ENCODE peak calls at places on chromosomes 12 and 14, in seven cellular contexts. One of them, this sample, is unnamed.
A peak's percentile ranks its signal among the peaks of the same experiment; 100 is the strongest.

GRCh38 chr12:28215021-28215420 is 24.8 kb downstream of the CCDC91 start:
- DNase-seq in astrocyte of the cerebellum: no peak
- DNase-seq in CD4-positive, alpha-beta memory T cell: no peak
- DNase-seq in cardiac fibroblast: no peak
- DNase-seq in frontal cortex: no peak
- DNase-seq in iris pigment epithelial cell: no peak
- DNase-seq in activated CD4-positive, CD25-positive, alpha-beta regulatory T cell: no peak
- DNase-seq in this sample: no peak

GRCh38 chr12:129082441-129082840 is 229.2 kb downstream of the GLT1D1 start:
- DNase-seq in astrocyte of the cerebellum: no peak
- DNase-seq in CD4-positive, alpha-beta memory T cell: no peak
- DNase-seq in cardiac fibroblast: no peak
- DNase-seq in frontal cortex: no peak
- DNase-seq in iris pigment epithelial cell: no peak
- DNase-seq in activated CD4-positive, CD25-positive, alpha-beta regulatory T cell: no peak
- DNase-seq in this sample: no peak

GRCh38 chr14:103741876-103742275 is 26.3 kb downstream of the ZFYVE21 start:
- DNase-seq in astrocyte of the cerebellum: no peak
- DNase-seq in CD4-positive, alpha-beta memory T cell: no peak
- DNase-seq in cardiac fibroblast: no peak
- DNase-seq in frontal cortex: no peak
- DNase-seq in iris pigment epithelial cell: no peak
- DNase-seq in activated CD4-positive, CD25-positive, alpha-beta regulatory T cell: no peak
- DNase-seq in this sample: no peak

GRCh38 chr12:3275171-3276041 is 198.2 kb downstream of the TSPAN9 start:
- DNase-seq in astrocyte of the cerebellum: peak; percentile 49
- DNase-seq in CD4-positive, alpha-beta memory T cell: peak; percentile 55
- DNase-seq in cardiac fibroblast: peak; percentile 77
- DNase-seq in frontal cortex: peak; percentile 71
- DNase-seq in iris pigment epithelial cell: peak; percentile 63
- DNase-seq in activated CD4-positive, CD25-positive, alpha-beta regulatory T cell: peak; percentile 39
- DNase-seq in this sample: peak; percentile 89

GRCh38 chr12:126772171-126772864 is 1494.7 kb upstream of the TMEM132C start:
- DNase-seq in astrocyte of the cerebellum: no peak
- DNase-seq in CD4-positive, alpha-beta memory T cell: peak; percentile 77
- DNase-seq in cardiac fibroblast: no peak
- DNase-seq in frontal cortex: no peak
- DNase-seq in iris pigment epithelial cell: peak; percentile 27
- DNase-seq in activated CD4-positive, CD25-positive, alpha-beta regulatory T cell: no peak
- DNase-seq in this sample: no peak

GRCh38 chr14:55332654-55333570 is 61.7 kb downstream of the FBXO34 start:
- DNase-seq in astrocyte of the cerebellum: no peak
- DNase-seq in CD4-positive, alpha-beta memory T cell: peak; percentile 42
- DNase-seq in cardiac fibroblast: no peak
- DNase-seq in frontal cortex: no peak
- DNase-seq in iris pigment epithelial cell: no peak
- DNase-seq in activated CD4-positive, CD25-positive, alpha-beta regulatory T cell: no peak
- DNase-seq in this sample: no peak

GRCh38 chr12:9773216-9773877 is 12.6 kb upstream of the CD69 start:
- DNase-seq in astrocyte of the cerebellum: no peak
- DNase-seq in CD4-positive, alpha-beta memory T cell: peak; percentile 50
- DNase-seq in cardiac fibroblast: no peak
- DNase-seq in frontal cortex: no peak
- DNase-seq in iris pigment epithelial cell: no peak
- DNase-seq in activated CD4-positive, CD25-positive, alpha-beta regulatory T cell: no peak
- DNase-seq in this sample: no peak

GRCh38 chr12:6052940-6053329 is 71.5 kb downstream of the VWF start:
- DNase-seq in astrocyte of the cerebellum: no peak
- DNase-seq in CD4-positive, alpha-beta memory T cell: no peak
- DNase-seq in cardiac fibroblast: peak; percentile 35
- DNase-seq in frontal cortex: no peak
- DNase-seq in iris pigment epithelial cell: peak; percentile 62
- DNase-seq in activated CD4-positive, CD25-positive, alpha-beta regulatory T cell: no peak
- DNase-seq in this sample: no peak

GRCh38 chr14:84792722-84793410 is 737.1 kb upstream of the FLRT2 start:
- DNase-seq in astrocyte of the cerebellum: no peak
- DNase-seq in CD4-positive, alpha-beta memory T cell: no peak
- DNase-seq in cardiac fibroblast: no peak
- DNase-seq in frontal cortex: no peak
- DNase-seq in iris pigment epithelial cell: no peak
- DNase-seq in activated CD4-positive, CD25-positive, alpha-beta regulatory T cell: no peak
- DNase-seq in this sample: no peak

This sample was measured in ecto neural progenitor cell.